ENCODE peak calls at places on chromosome 19, in eight cellular contexts. T is HCT116, S is Peyer's patch, O is K562, R is uterus, V is prostate gland, X is heart left ventricle, K is tibial nerve. N is an unnamed sample.

GRCh38 chr19:54612428-54612827 is 17.9 kb upstream of the LILRB1 start:
- DNase-seq in T (no peak), S (no peak), O (no peak), R (no peak), V (no peak), X (peak), K (no peak), N (no peak)

GRCh38 chr19:13190781-13191540 is 40.8 kb downstream of the IER2 start:
- DNase-seq in T (no peak), S (peak), O (peak), R (no peak), V (no peak), X (no peak), K (no peak), N (no peak)

GRCh38 chr19:48348039-48348438 is 15.7 kb downstream of the TMEM143 start:
- DNase-seq in T (no peak), S (no peak), O (no peak), R (no peak), V (peak), X (no peak), K (no peak), N (no peak)

GRCh38 chr19:28523619-28524018 is 689.3 kb downstream of the UQCRFS1 start:
- DNase-seq in T (no peak), S (no peak), O (no peak), R (no peak), V (no peak), X (no peak), K (no peak), N (no peak)

GRCh38 chr19:11382898-11383705 is 1.0 kb downstream of the EPOR start:
- DNase-seq in T (peak), S (peak), O (peak), R (no peak), V (no peak), X (peak), K (no peak), N (peak)

GRCh38 chr19:50315773-50316448 is 13.3 kb downstream of the KCNC3 start:
- DNase-seq in T (no peak), S (peak), O (peak), R (no peak), V (no peak), X (no peak), K (no peak), N (peak)

GRCh38 chr19:19568802-19569756 is 31.0 kb downstream of the CILP2 start:
- DNase-seq in T (no peak), S (no peak), O (no peak), R (no peak), V (no peak), X (no peak), K (no peak), N (no peak)

GRCh38 chr19:40623403-40624239 is 22.5 kb downstream of the LTBP4 start:
- DNase-seq in T (peak), S (peak), O (peak), R (peak), V (no peak), X (no peak), K (no peak), N (peak)

GRCh38 chr19:16325161-16325527 is 518 bp downstream of the KLF2 start:
- DNase-seq in T (no peak), S (peak), O (peak), R (no peak), V (no peak), X (peak), K (no peak), N (no peak)

GRCh38 chr19:17052439-17052838 is 22.8 kb downstream of the HAUS8 start:
- DNase-seq in T (peak), S (no peak), O (peak), R (peak), V (peak), X (peak), K (no peak), N (peak)

GRCh38 chr19:11538232-11539036 is at the start of gene CNN1:
- DNase-seq in T (no peak), S (no peak), O (peak), R (peak), V (no peak), X (peak), K (no peak), N (peak)

GRCh38 chr19:6524326-6524725 is 6.5 kb upstream of the TNFSF9 start:
- DNase-seq in T (no peak), S (no peak), O (no peak), R (no peak), V (no peak), X (no peak), K (no peak), N (no peak)

GRCh38 chr19:403221-404036 is 5.5 kb downstream of the C2CD4C start:
- DNase-seq in T (no peak), S (peak), O (no peak), R (peak), V (no peak), X (peak), K (peak), N (no peak)

GRCh38 chr19:16315825-16316505 is 8.7 kb upstream of the KLF2 start:
- DNase-seq in T (no peak), S (no peak), O (peak), R (peak), V (no peak), X (peak), K (no peak), N (peak)

GRCh38 chr19:56245062-56245740 is 27.3 kb upstream of the EDDM13 start:
- DNase-seq in T (no peak), S (no peak), O (no peak), R (no peak), V (no peak), X (no peak), K (no peak), N (no peak)
- TF ChIP-seq POLR2A in T (no peak), S (no peak), O (no peak), R (no peak), V (no peak), X (no peak), K (no peak), N (no peak)

GRCh38 chr19:4278010-4278409 is 1.1 kb upstream of the SHD start:
- DNase-seq in T (no peak), S (no peak), O (no peak), R (no peak), V (no peak), X (no peak), K (no peak), N (no peak)

GRCh38 chr19:4278926-4279529 is at the start of gene SHD:
- DNase-seq in T (no peak), S (no peak), O (peak), R (no peak), V (no peak), X (no peak), K (no peak), N (no peak)

GRCh38 chr19:4278460-4278901 is 585 bp upstream of the SHD start:
- DNase-seq in T (no peak), S (no peak), O (peak), R (no peak), V (no peak), X (no peak), K (no peak), N (peak)

GRCh38 chr19:4279530-4280422 is 710 bp downstream of the SHD start:
- DNase-seq in T (no peak), S (no peak), O (no peak), R (no peak), V (no peak), X (no peak), K (no peak), N (no peak)

DNA sequence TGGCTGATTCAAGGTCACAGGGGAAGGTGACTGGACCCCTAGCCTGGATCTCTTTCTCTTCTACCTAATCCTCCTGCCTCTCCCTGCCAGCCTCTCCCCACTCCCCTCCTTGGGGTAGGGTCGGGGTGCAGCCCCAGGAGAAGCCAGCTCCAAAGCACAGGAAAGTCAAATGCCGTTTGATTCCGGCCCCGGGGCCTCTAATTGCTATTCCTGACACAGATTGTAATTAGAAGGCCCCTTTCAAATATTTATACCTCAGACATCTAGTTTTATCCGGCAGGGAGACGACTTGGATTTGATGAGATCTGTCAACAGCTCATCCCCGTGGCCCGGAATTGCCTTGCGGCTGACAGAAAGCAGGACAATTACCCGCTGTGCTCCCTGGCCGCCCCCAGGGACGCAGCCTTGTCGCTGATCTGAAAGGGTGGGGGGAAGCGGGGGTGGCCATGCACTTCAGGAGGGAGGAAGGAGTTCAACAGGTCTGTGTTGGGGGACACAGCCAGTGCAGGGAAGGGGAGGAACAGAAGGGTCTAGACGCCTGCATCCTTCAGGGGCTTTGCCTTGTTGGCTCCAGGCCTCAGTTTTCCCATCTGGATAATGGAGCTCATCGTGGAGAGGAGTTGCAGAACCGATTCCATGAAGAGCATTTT is 1.9 kb upstream of the SHD start:
- DNase-seq in T (no peak), S (no peak), O (peak), R (no peak), V (no peak), X (no peak), K (no peak), N (no peak)
- H3K4me3 ChIP-seq in T (no peak), S (no peak), O (no peak), R (no peak), V (no peak), X (no peak), K (no peak), N (no peak)

GRCh38 chr19:2032296-2032941 is 16.9 kb upstream of the BTBD2 start:
- DNase-seq in T (peak), S (peak), O (no peak), R (peak), V (peak), X (peak), K (peak), N (peak)
- TF ChIP-seq POLR2A in T (no peak), S (peak), O (no peak), R (peak), V (peak), X (no peak), K (peak), N (no peak)

GRCh38 chr19:47022140-47022536 is 2.5 kb downstream of the NPAS1 start:
- DNase-seq in T (no peak), S (no peak), O (no peak), R (no peak), V (no peak), X (no peak), K (no peak), N (no peak)

GRCh38 chr19:47024502-47024901 is 4.9 kb downstream of the NPAS1 start:
- DNase-seq in T (no peak), S (no peak), O (no peak), R (no peak), V (no peak), X (no peak), K (no peak), N (no peak)

GRCh38 chr19:47021536-47022139 is 2.0 kb downstream of the NPAS1 start:
- DNase-seq in T (no peak), S (no peak), O (peak), R (no peak), V (no peak), X (no peak), K (no peak), N (no peak)

GRCh38 chr19:47022541-47023447 is 3.2 kb downstream of the NPAS1 start:
- DNase-seq in T (no peak), S (no peak), O (no peak), R (no peak), V (no peak), X (no peak), K (no peak), N (no peak)

DNA sequence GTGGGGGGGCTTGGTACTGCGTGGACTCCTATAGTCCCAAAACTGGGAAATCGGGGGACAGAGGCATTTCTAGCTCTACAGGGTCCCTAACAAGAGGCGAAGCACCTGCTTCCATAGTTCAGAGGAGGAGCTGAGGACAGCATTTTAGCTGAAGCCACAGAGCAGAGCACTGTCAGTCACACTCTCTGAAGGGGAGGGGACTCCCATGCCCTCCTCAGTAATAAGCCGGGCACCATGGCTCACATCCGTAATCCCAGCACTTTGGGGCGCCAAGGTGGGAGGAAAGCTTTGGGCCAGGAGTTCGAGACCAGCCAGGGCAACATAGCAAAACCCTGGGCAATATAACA is 3.8 kb downstream of the NPAS1 start:
- DNase-seq in T (no peak), S (no peak), O (no peak), R (no peak), V (no peak), X (no peak), K (no peak), N (no peak)
- H3K4me3 ChIP-seq in T (no peak), S (no peak), O (no peak), R (no peak), V (no peak), X (no peak), K (no peak), N (no peak)

DNA sequence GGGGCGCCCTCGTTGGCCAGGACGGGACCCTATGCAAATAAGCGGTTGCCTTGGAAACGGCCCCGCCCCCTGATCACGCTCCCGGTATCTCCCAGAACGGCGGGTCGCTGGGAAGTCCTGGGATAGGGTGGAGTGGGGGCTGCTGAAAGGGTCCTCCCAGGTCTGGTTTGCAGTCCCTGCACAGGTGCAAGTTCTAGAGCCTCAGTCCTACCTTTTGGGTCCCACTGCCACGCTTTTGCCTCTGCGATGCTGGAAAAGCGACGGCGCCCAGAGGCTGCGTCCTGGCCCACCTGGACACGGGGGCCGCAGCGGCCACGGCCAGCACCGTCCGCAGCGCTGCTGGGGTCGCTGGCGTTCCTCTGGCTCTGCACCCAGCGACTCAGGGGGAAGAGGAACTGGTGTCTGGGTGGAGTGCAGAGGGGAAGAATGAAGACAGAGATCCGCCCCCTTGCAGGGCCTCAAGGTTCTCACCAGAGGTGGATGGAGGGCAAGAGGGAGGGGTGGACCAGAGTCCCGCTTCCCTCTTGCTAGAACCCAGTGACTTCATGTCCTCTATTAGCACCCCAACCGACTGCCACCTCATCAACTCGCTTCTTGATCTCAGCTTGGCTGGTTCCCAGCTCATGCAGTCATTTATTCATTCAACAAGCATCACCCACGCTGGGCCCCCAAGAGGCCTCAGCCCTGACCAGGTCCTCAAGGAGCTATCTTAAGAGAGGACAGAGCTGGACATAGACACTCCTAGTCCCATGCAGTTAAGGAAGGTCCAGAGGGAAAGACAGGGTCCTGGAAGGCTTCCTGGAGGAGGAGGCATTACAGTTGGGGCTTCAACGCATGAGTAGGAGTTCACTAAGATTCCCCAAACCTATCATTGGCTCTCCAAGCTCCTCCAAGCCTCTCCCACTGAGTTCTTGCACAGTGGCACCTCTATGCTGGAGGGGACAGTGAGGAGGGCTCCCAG is at the start of gene LRRC25:
- DNase-seq in T (no peak), S (no peak), O (peak), R (no peak), V (no peak), X (peak), K (no peak), N (peak)
- TF ChIP-seq POLR2A in T (no peak), S (no peak), O (no peak), R (no peak), V (peak), X (no peak), K (peak), N (no peak)

GRCh38 chr19:36054733-36055686 is at the start of gene WDR62:
- DNase-seq in T (peak), S (peak), O (peak), R (peak), V (peak), X (peak), K (peak), N (peak)
- H3K4me3 ChIP-seq in T (peak), S (peak), O (peak), R (peak), V (peak), X (peak), K (peak), N (peak)